ENCODE peak calls at places on chromosomes 3 and 15, in six cellular contexts. D is GM12878, J is IMR-90, L is K562, R is HepG2, B is H1. I is an unnamed sample.

GRCh38 chr3:29281265-29282228 is 676 bp downstream of the RBMS3 start:
- DNase-seq in D (peak; percentile 63), J (peak; percentile 59), L (no peak), R (no peak), B (no peak), I (no peak)

GRCh38 chr3:133479895-133480669 is 80.2 kb downstream of the BFSP2 start:
- DNase-seq in D (peak; percentile 73), J (no peak), L (no peak), R (peak; percentile 19), B (no peak), I (peak; percentile 79)

GRCh38 chr15:71813723-71814470 is 3.5 kb downstream of the NR2E3 start:
- DNase-seq in D (no peak), J (no peak), L (no peak), R (no peak), B (no peak), I (no peak)

GRCh38 chr3:73516656-73517055 is 108.1 kb downstream of the PDZRN3 start:
- DNase-seq in D (no peak), J (peak; percentile 88), L (no peak), R (no peak), B (no peak), I (no peak)

GRCh38 chr3:100150583-100150982 is 36.3 kb upstream of the FILIP1L start:
- DNase-seq in D (no peak), J (no peak), L (no peak), R (no peak), B (no peak), I (no peak)

GRCh38 chr15:34952481-34952880 is 17.1 kb downstream of the AQR start:
- DNase-seq in D (no peak), J (no peak), L (no peak), R (no peak), B (no peak), I (no peak)

GRCh38 chr15:60758961-60759729 is 280.2 kb upstream of the ICE2 start:
- DNase-seq in D (no peak), J (peak; percentile 97), L (no peak), R (no peak), B (no peak), I (no peak)

GRCh38 chr15:73959012-73959581 is 32.8 kb downstream of the LOXL1 start:
- DNase-seq in D (no peak), J (no peak), L (no peak), R (no peak), B (no peak), I (no peak)

GRCh38 chr3:65080432-65080831 is 392.6 kb upstream of the ADAMTS9 start:
- DNase-seq in D (no peak), J (no peak), L (no peak), R (no peak), B (no peak), I (no peak)

GRCh38 chr15:81297580-81298575 is 26.1 kb downstream of the STARD5 start:
- DNase-seq in D (no peak), J (no peak), L (no peak), R (no peak), B (no peak), I (no peak)

GRCh38 chr15:36678308-36678707 is 98.9 kb downstream of the CDIN1 start:
- DNase-seq in D (no peak), J (no peak), L (no peak), R (no peak), B (no peak), I (no peak)

GRCh38 chr3:112302881-112303761 is 9.1 kb upstream of the SLC9C1 start:
- DNase-seq in D (no peak), J (peak; percentile 11), L (no peak), R (no peak), B (peak; percentile 60), I (no peak)

GRCh38 chr3:112304611-112305010 is 10.6 kb upstream of the SLC9C1 start:
- DNase-seq in D (no peak), J (peak; percentile 13), L (no peak), R (no peak), B (no peak), I (no peak)

GRCh38 chr3:112303811-112304325 is 9.9 kb upstream of the SLC9C1 start:
- DNase-seq in D (no peak), J (peak; percentile 28), L (no peak), R (no peak), B (peak; percentile 51), I (no peak)

GRCh38 chr3:112298781-112299180 is 4.8 kb upstream of the SLC9C1 start:
- DNase-seq in D (no peak), J (no peak), L (no peak), R (no peak), B (no peak), I (no peak)

GRCh38 chr3:112302061-112302830 is 8.2 kb upstream of the SLC9C1 start:
- DNase-seq in D (no peak), J (peak; percentile 47), L (peak; percentile 4), R (no peak), B (peak; percentile 67), I (no peak)
- H3K9ac ChIP-seq in D (no peak overlapping the region), J (no peak overlapping the region), L (no peak overlapping the region), R (no peak overlapping the region), B (no peak overlapping the region), I (no peak overlapping the region)

GRCh38 chr3:170529912-170530311 is 56.0 kb downstream of the SLC7A14 start:
- DNase-seq in D (no peak), J (no peak), L (no peak), R (no peak), B (no peak), I (no peak)

GRCh38 chr3:170532573-170532972 is 53.3 kb downstream of the SLC7A14 start:
- DNase-seq in D (no peak), J (no peak), L (no peak), R (no peak), B (no peak), I (no peak)

GRCh38 chr3:170531054-170531453 is 54.8 kb downstream of the SLC7A14 start:
- DNase-seq in D (no peak), J (no peak), L (no peak), R (no peak), B (no peak), I (no peak)

GRCh38 chr3:170529346-170529745 is 56.5 kb downstream of the SLC7A14 start:
- DNase-seq in D (no peak), J (no peak), L (no peak), R (no peak), B (no peak), I (no peak)

DNA sequence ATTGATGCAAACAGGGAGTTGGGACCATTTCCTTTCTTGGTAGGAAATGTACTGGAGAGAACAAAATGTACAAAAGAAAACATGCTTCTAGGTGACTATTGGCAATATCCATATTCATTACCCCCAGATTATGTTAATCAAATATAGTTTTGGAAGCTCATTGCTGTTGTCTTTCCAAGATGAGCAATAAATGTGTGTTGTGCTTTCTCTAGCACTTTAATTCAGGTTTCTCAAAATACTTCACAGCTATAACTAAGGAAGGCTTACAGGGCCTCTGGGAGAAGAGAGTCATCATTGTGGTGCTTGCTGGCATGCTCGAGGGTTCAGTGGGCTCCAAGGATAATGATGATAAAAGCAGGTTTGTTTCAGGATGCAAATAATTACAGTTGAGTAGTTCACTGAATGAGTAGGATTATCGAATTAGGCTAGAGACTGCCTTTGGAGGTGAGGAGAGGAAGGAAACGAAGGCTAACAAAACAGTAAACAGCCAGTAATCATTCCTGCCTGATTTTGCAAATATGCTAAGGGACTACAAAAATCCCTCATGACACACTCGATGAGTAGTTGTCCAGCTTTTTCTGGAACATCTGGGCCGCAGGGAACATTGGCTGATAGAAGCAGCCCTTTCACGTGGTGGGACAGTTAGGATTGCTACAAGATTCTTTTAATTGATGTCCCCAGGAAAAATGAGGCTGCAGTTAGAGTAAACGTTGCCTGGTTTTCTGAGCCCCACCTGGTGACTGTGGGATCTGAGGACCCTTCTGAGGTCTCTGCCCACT is 54.1 kb downstream of the SLC7A14 start:
- DNase-seq in D (no peak), J (no peak), L (no peak), R (no peak), B (no peak), I (no peak)
- TF ChIP-seq CEBPB in D (no peak), J (no peak), L (no peak), R (no peak), B (no peak), I (no peak)

GRCh38 chr3:131110087-131110486 is 83.4 kb downstream of the NEK11 start:
- DNase-seq in D (no peak), J (peak; percentile 21), L (no peak), R (no peak), B (no peak), I (no peak)

GRCh38 chr3:131109156-131109555 is 82.5 kb downstream of the NEK11 start:
- DNase-seq in D (no peak), J (no peak), L (no peak), R (no peak), B (no peak), I (no peak)

DNA sequence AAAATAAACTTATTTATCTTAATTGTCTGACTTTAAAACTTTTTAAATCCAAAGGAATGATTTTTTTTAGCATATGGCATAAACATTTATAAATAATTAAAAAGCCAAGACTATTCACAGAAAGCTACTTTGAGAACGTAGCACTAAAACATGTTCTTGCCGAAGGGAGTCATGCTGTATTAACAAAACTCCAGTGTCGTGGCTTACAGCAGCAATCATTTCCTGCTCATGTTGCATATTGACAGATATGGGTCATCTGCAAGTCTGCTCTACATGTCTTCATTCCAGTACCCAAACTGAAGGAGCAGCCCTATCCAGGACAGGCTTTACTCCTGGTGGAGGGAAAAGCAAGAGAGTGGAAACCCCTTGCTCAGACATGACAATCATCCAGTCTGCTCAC is 87.5 kb downstream of the NEK11 start:
- DNase-seq in D (no peak), J (no peak), L (no peak), R (no peak), B (no peak), I (no peak)
- H3K9ac ChIP-seq in D (no peak overlapping the region), J (no peak overlapping the region), L (no peak overlapping the region), R (no peak overlapping the region), B (no peak overlapping the region), I (no peak overlapping the region)

GRCh38 chr3:155670320-155670719 is 74.6 kb downstream of the PLCH1 start:
- DNase-seq in D (no peak), J (no peak), L (no peak), R (no peak), B (no peak), I (no peak)

GRCh38 chr3:155667988-155668387 is 76.9 kb downstream of the PLCH1 start:
- DNase-seq in D (no peak), J (no peak), L (no peak), R (peak; percentile 48), B (no peak), I (no peak)

GRCh38 chr3:155661042-155661441 is 83.8 kb downstream of the PLCH1 start:
- DNase-seq in D (no peak), J (no peak), L (no peak), R (no peak), B (no peak), I (no peak)

GRCh38 chr3:155661730-155662129 is 83.1 kb downstream of the PLCH1 start:
- DNase-seq in D (no peak), J (no peak), L (no peak), R (no peak), B (no peak), I (no peak)

DNA sequence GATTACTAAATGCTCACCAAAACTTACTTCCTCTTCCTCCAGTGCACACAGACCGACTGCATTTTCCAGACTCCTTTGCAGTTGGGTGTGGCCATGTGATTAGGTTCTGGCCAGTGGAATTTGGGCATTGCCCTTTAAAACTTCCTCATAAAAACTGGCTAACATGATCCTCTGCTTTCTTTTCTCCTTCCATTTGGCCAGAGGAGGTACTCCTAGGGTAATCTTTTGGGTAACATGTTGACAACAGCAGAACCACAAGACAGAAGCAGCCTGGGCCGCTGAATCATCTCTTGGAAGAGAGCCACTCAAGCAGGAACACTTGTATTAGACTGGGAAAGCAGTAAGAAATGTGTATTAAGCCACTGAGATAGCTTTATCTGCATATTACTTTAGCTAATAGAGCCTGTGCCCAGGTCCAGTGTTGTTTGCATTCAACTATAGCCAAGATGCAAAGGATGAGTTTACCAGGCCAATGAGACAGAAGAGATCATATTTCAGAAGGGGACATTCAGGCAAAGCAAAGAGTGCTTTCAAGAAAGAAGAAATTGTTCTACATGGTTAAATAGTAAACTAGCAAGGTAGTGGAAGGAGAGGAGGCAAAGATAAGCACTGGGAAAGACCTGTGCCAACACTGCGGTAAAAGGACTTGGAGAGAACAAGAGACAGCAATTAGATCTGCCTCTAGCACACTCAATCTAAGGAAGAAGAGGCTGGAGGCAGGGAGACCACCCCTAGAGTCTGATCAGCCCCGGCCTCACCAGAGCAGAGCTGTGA is 79.8 kb downstream of the PLCH1 start:
- DNase-seq in D (no peak), J (peak; percentile 69), L (no peak), R (peak; percentile 65), B (no peak), I (peak; percentile 38)
- TF ChIP-seq CEBPB in D (no peak), J (no peak), L (no peak), R (no peak), B (no peak), I (no peak)